ENCODE peak calls at places on chromosomes 2 and 18, in five cellular contexts. L is A549, W is HepG2, D is GM12878, O is K562. M is an unnamed sample.

GRCh38 chr2:37110306-37111212 is 26.2 kb downstream of the GPATCH11 start:
- DNase-seq in D (no peak), O (no peak), L (no peak), W (no peak), M (no peak)

GRCh38 chr2:236106761-236107160 is 61.4 kb downstream of the GBX2 start:
- DNase-seq in W (no peak), O (no peak), L (no peak), D (no peak), M (no peak)

GRCh38 chr2:84924173-84925106 is 19.0 kb downstream of the TMSB10 start:
- DNase-seq in O (peak; percentile 23), D (peak; percentile 87), W (peak; percentile 95), L (peak; percentile 97), M (peak; percentile 78)

GRCh38 chr2:39664898-39665591 is 672 bp upstream of the TMEM178A start:
- DNase-seq in D (no peak), L (no peak), W (no peak), O (no peak), M (peak; percentile 67)

GRCh38 chr2:237686659-237687136 is 59.3 kb downstream of the LRRFIP1 start:
- DNase-seq in O (no peak), D (no peak), L (peak; percentile 44), W (peak; percentile 35), M (peak; percentile 56)

GRCh38 chr2:66665124-66665984 is 230.4 kb downstream of the MEIS1 start:
- DNase-seq in W (no peak), L (no peak), O (no peak), D (no peak), M (no peak)

GRCh38 chr18:8176105-8176504 is 433.1 kb upstream of the RAB12 start:
- DNase-seq in W (no peak), L (no peak), O (no peak), D (no peak), M (no peak)

GRCh38 chr2:1039549-1039948 is 88.9 kb downstream of the SNTG2 start:
- DNase-seq in L (no peak), O (no peak), D (no peak), W (no peak), M (no peak)

GRCh38 chr2:177314194-177314593 is 49.7 kb upstream of the NFE2L2 start:
- DNase-seq in D (no peak), W (no peak), L (no peak), O (no peak), M (no peak)

GRCh38 chr2:69184224-69184623 is 171.2 kb downstream of the ANTXR1 start:
- DNase-seq in D (no peak), O (no peak), W (no peak), L (no peak), M (no peak)

GRCh38 chr2:96690306-96691021 is 47.9 kb downstream of the FER1L5 start:
- DNase-seq in L (no peak), O (no peak), D (no peak), W (no peak), M (no peak)

GRCh38 chr2:19914266-19914975 is 12.6 kb upstream of the TTC32 start:
- DNase-seq in D (no peak), L (no peak), O (no peak), W (no peak), M (no peak)

GRCh38 chr2:54572262-54572635 is 116.1 kb downstream of the SPTBN1 start:
- DNase-seq in L (peak; percentile 94), O (no peak), D (no peak), W (peak; percentile 93), M (no peak)

GRCh38 chr2:9692392-9693137 is 61.8 kb upstream of the YWHAQ start:
- DNase-seq in O (peak; percentile 39), L (no peak), W (no peak), D (no peak), M (peak; percentile 21)

GRCh38 chr2:217631091-217631490 is 371.7 kb downstream of the TNS1 start:
- DNase-seq in D (no peak), L (no peak), O (no peak), W (no peak), M (no peak)

GRCh38 chr2:178271629-178272333 is 77.5 kb downstream of the OSBPL6 start:
- DNase-seq in W (no peak), L (no peak), D (no peak), O (no peak), M (no peak)

GRCh38 chr18:65221115-65221514 is 529.7 kb upstream of the CDH7 start:
- DNase-seq in L (no peak), O (no peak), W (no peak), D (no peak), M (no peak)

GRCh38 chr2:17853799-17854198 is 24.7 kb upstream of the KCNS3 start:
- DNase-seq in L (no peak), O (no peak), W (no peak), D (no peak), M (peak; percentile 43)

GRCh38 chr2:68905116-68905515 is 33.9 kb upstream of the BMP10 start:
- DNase-seq in L (no peak), O (no peak), D (no peak), W (no peak), M (no peak)

GRCh38 chr18:76493213-76494107 is 1.6 kb downstream of the ZNF516 start:
- DNase-seq in O (peak; percentile 23), D (no peak), L (peak; percentile 19), W (peak; percentile 82), M (peak; percentile 24)

GRCh38 chr2:61367177-61367576 is 103.7 kb downstream of the USP34 start:
- DNase-seq in O (no peak), L (no peak), D (no peak), W (no peak), M (no peak)

GRCh38 chr2:16334886-16335605 is 330.6 kb downstream of the CYRIA start:
- DNase-seq in O (no peak), D (no peak), W (no peak), L (no peak), M (no peak)

GRCh38 chr2:137420744-137421143 is 543.5 kb upstream of the HNMT start:
- DNase-seq in L (no peak), W (peak; percentile 3), O (no peak), D (no peak), M (peak; percentile 64)

GRCh38 chr2:144938308-144938709 is 418.4 kb upstream of the ZEB2 start:
- DNase-seq in W (peak; percentile 9), L (peak; percentile 33), O (no peak), D (no peak), M (no peak)

GRCh38 chr2:190562121-190562520 is 27.6 kb upstream of the NEMP2 start:
- DNase-seq in L (no peak), W (no peak), O (no peak), D (no peak), M (peak; percentile 19)

GRCh38 chr18:59308201-59309014 is 10.0 kb downstream of the CPLX4 start:
- DNase-seq in L (peak; percentile 55), O (peak; percentile 71), D (no peak), W (peak; percentile 29), M (peak; percentile 86)

GRCh38 chr2:129318581-129319421 is 660.7 kb upstream of the RAB6C start:
- DNase-seq in L (peak; percentile 62), W (no peak), O (no peak), D (no peak), M (no peak)

DNA sequence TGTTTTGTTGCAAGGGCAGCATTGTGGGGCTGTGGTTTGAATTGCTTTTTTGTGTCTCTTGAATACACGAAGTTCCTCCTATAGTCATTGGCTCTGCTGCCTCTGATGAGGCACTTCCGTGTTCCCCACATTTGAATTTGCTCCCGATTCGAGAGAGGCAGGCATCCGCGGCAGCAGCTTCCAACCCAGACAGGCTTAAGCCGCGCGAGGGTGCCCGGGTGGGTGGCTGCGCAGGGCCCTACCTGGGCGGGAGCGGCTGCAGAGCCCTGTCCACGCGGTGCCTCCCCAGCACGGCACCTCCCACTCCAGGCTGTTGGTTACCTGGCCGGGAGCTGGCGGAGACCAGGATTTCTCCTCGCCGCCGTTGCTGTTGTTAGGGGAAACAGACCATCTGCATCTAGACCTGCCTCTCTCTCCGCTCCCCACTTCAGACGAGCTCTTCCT is 151.3 kb downstream of the NEDD4L start:
- DNase-seq in W (no peak), L (no peak), O (no peak), D (no peak), M (peak; percentile 80)
- H3K4me3 ChIP-seq in W (no peak overlapping the region), L (no peak overlapping the region), O (no peak overlapping the region), D (peak overlapping the region; percentile 64), M (peak overlapping the region; percentile 69)

GRCh38 chr2:230423851-230424458 is 8.0 kb downstream of the SP100 start:
- DNase-seq in L (no peak), O (no peak), W (peak; percentile 79), D (no peak), M (no peak)
- H3K4me2 ChIP-seq in L (no peak overlapping the region), O (no peak overlapping the region), W (peak overlapping the region; percentile 15), D (peak overlapping the region; percentile 45), M (no peak overlapping the region)

GRCh38 chr2:49004046-49004626 is 150.2 kb downstream of the FSHR start:
- DNase-seq in W (no peak), O (no peak), L (no peak), D (no peak), M (no peak)

GRCh38 chr2:49003206-49003605 is 151.1 kb downstream of the FSHR start:
- DNase-seq in W (no peak), L (no peak), D (no peak), O (no peak), M (no peak)

GRCh38 chr2:49002750-49003149 is 151.6 kb downstream of the FSHR start:
- DNase-seq in L (no peak), O (no peak), D (no peak), W (no peak), M (no peak)

GRCh38 chr2:49000692-49001091 is 153.6 kb downstream of the FSHR start:
- DNase-seq in O (no peak), D (no peak), W (no peak), L (no peak), M (no peak)

DNA sequence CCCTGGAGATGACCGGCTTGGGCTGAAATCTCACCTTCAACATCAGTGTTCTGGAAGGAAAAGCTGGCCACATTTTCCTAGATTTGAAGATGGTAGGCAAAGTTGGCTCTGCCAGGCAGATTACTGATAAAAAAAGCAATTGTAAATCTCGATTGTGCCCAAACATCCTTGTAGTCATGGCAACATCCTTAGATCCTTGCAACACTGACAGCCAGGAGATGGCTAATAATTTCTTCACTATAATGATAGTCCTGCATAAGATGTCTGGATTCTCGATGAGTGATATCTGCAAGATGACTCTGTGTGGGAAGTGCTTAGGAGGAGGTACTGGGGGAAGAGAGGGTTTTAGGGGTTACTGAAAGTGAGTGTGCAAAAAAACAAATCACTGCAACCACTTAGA is 149.1 kb downstream of the FSHR start:
- DNase-seq in D (no peak), O (no peak), L (no peak), W (no peak), M (no peak)
- TF ChIP-seq JUNB in D (no peak), O (no peak), L (no peak), W (no peak), M (no peak)

DNA sequence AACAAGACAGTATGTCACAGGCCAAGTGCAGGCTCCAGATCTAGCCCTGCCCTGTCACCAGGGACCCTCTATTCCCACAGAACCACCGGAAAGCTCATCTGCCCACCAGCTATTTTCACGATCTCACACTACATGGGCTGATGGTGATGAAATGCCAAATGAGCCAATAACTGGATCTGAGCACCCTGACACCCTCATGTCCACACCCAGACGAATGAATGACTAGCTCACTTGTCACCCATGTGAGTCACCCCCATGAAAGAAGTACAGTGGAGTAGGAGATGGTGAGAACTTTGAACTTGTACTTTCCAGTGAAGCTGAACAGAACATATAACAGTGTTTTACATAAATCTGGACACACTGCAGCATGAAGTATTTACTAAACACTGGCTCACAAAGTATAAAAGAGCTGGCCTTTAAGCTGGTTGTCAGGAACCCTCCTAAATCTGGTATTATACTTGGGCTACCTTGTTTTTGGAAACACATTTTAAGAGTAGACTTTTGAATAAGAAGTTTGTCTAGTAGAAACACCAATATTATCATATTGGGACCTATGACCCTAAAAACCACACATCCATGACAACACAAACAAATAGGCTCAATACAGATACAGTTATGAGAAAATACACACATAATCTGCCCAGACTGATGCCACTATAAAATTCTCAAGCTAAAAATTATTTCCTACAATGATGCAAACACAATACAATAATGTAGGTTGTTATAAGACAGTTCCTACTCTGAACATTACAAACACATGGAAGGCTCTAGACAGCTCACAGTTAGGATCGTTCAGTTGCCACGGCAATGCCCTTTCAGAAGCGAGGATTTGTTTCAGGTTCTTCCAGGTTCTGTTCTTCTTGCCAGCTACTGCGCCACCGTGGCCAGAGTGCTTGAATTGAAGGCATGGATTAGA is 19.0 kb downstream of the INO80C start:
- DNase-seq in D (no peak), W (peak; percentile 97), O (no peak), L (peak; percentile 90), M (no peak)
- H3K4me3 ChIP-seq in D (no peak overlapping the region), W (no peak overlapping the region), O (no peak overlapping the region), L (peak overlapping the region; percentile 15), M (no peak overlapping the region)